ENCODE peak calls at places on chromosomes 7 and 10, in five cellular contexts. O is cardiac muscle cell; R is sigmoid colon; W is CD4-positive, alpha-beta T cell; E is activated B cell treated with CpG ODN at 0.5 μM for 24 hours. G is an unnamed sample.

GRCh38 chr7:1412322-1413261 is 46.7 kb downstream of the MICALL2 start:
- DNase-seq in O (peak), R (peak), W (peak), E (peak), G (peak)

GRCh38 chr7:81672872-81673271 is 97.0 kb downstream of the HGF start:
- DNase-seq in O (no peak), R (no peak), W (no peak), E (no peak), G (peak)

GRCh38 chr10:132647424-132647823 is 109.8 kb downstream of the INPP5A start:
- DNase-seq in O (no peak), R (peak), W (no peak), E (no peak), G (no peak)

GRCh38 chr10:48604408-48605263 is at the start of gene ARHGAP22:
- DNase-seq in O (peak), R (peak), W (no peak), E (peak), G (peak)

GRCh38 chr7:67902143-67902542 is 905.5 kb downstream of the TYW1 start:
- DNase-seq in O (no peak), R (no peak), W (no peak), E (no peak), G (no peak)

GRCh38 chr7:130180571-130180971 is 24.6 kb downstream of the TMEM209 start:
- DNase-seq in O (no peak), R (no peak), W (no peak), E (no peak), G (no peak)

GRCh38 chr10:5888352-5888751 is 1.3 kb downstream of the ANKRD16 start:
- DNase-seq in O (peak), R (no peak), W (no peak), E (no peak), G (no peak)

GRCh38 chr7:148575640-148576411 is 14.7 kb upstream of the C7orf33 start:
- DNase-seq in O (peak), R (peak), W (peak), E (peak), G (peak)

GRCh38 chr10:14782691-14783363 is 8.1 kb upstream of the FAM107B start:
- DNase-seq in O (peak), R (no peak), W (no peak), E (no peak), G (no peak)

GRCh38 chr10:62582804-62583208 is 208.6 kb downstream of the ZNF365 start:
- DNase-seq in O (peak), R (peak), W (no peak), E (no peak), G (no peak)

GRCh38 chr7:3575753-3576531 is 274.9 kb downstream of the SDK1 start:
- DNase-seq in O (no peak), R (no peak), W (no peak), E (no peak), G (no peak)

GRCh38 chr10:42875388-42875755 is 92.8 kb downstream of the BMS1 start:
- DNase-seq in O (no peak), R (no peak), W (no peak), E (no peak), G (no peak)

GRCh38 chr10:132328738-132329137 is 3.3 kb upstream of the LRRC27 start:
- DNase-seq in O (peak), R (peak), W (no peak), E (no peak), G (no peak)

GRCh38 chr7:16747095-16747494 is 6.5 kb upstream of the TSPAN13 start:
- DNase-seq in O (peak), R (no peak), W (no peak), E (no peak), G (no peak)

GRCh38 chr10:109904397-109904796 is 18.9 kb downstream of the XPNPEP1 start:
- DNase-seq in O (no peak), R (no peak), W (no peak), E (no peak), G (no peak)

GRCh38 chr7:137360087-137360679 is 16.6 kb upstream of the PTN start:
- DNase-seq in O (no peak), R (no peak), W (no peak), E (no peak), G (no peak)

GRCh38 chr10:42952358-42952757 is 124.5 kb upstream of the RET start:
- DNase-seq in O (no peak), R (peak), W (no peak), E (peak), G (peak)

GRCh38 chr7:100642534-100642907 is 1.2 kb upstream of the TFR2 start:
- DNase-seq in O (no peak), R (no peak), W (no peak), E (peak), G (peak)

GRCh38 chr10:113158183-113158582 is 208.1 kb downstream of the TCF7L2 start:
- DNase-seq in O (no peak), R (no peak), W (no peak), E (no peak), G (peak)

GRCh38 chr10:89392974-89393373 is 551 bp downstream of the IFIT1 start:
- DNase-seq in O (peak), R (peak), W (no peak), E (no peak), G (no peak)

GRCh38 chr10:32263300-32263699 is 83.7 kb downstream of the EPC1 start:
- DNase-seq in O (no peak), R (no peak), W (no peak), E (no peak), G (no peak)

GRCh38 chr10:70462349-70462984 is 16.1 kb upstream of the PALD1 start:
- DNase-seq in O (no peak), R (peak), W (no peak), E (no peak), G (no peak)

DNA sequence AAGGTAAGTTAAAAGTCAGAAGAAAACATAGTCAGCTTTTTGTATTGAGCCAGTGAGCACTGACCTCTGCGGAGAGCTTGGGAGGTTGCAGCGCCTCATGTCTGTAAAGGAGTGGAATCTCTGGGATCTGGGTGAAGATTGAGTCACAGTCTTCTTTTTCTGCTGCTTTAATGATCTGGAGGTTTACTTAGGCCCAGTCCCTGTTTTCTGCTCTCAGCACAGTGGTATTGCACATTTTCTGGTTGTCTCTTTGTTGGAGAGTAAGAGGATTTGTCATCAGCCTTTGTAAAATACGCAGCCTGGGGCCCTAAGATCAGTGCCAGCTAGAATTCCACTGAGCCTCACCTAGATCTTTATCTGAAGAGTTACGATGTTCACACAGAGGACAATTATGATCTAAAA is 58.3 kb upstream of the GJD4 start:
- DNase-seq in O (peak), R (no peak), W (no peak), E (no peak), G (no peak)
- TF ChIP-seq CTCF in O (no peak), R (no peak), W (no peak), E (no peak), G (no peak)

GRCh38 chr7:127588697-127589482 is 679 bp downstream of the ARF5 start:
- DNase-seq in O (peak), R (peak), W (peak), E (no peak), G (peak)
- TF ChIP-seq CTCF in O (peak), R (peak), W (no peak), E (no peak), G (peak)

GRCh38 chr7:149816794-149817193 is 21.4 kb upstream of the ZNF862 start:
- DNase-seq in O (no peak), R (no peak), W (no peak), E (no peak), G (no peak)

GRCh38 chr7:149815661-149816266 is 22.4 kb upstream of the ZNF862 start:
- DNase-seq in O (no peak), R (no peak), W (no peak), E (no peak), G (no peak)

GRCh38 chr7:149815121-149815520 is 23.1 kb upstream of the ZNF862 start:
- DNase-seq in O (no peak), R (no peak), W (no peak), E (no peak), G (no peak)

GRCh38 chr7:149817301-149817771 is 20.8 kb upstream of the ZNF862 start:
- DNase-seq in O (no peak), R (no peak), W (no peak), E (no peak), G (no peak)

DNA sequence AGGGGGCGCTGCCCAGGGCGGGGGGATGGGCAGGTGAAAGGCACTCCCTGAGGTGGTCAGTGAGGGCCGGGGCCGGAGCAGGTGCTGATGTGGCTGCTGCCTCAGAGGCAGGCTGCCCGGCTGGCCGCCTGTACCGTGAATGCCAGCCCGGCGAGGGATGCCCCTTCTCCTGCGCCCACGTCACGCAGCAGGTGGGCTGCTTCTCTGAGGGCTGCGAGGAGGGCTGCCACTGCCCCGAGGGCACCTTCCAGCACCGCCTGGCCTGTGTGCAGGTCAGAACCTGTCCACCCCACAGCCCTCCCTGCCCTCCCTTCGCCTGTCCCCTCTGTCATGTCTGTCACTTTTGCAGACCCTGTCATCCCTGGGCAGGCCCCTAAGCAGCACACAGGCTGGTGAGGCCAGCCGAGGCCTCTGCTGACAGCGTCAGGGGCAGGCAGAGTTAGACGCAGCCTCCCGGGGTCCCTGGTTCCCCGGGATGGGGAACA is 21.9 kb upstream of the ZNF862 start:
- DNase-seq in O (no peak), R (no peak), W (no peak), E (no peak), G (no peak)
- TF ChIP-seq CTCF in O (no peak), R (no peak), W (no peak), E (no peak), G (no peak)

GRCh38 chr10:22244001-22244400 is 26.2 kb upstream of the EBLN1 start:
- DNase-seq in O (no peak), R (no peak), W (no peak), E (no peak), G (no peak)
- TF ChIP-seq CTCF in O (peak), R (no peak), W (no peak), E (no peak), G (no peak)

DNA sequence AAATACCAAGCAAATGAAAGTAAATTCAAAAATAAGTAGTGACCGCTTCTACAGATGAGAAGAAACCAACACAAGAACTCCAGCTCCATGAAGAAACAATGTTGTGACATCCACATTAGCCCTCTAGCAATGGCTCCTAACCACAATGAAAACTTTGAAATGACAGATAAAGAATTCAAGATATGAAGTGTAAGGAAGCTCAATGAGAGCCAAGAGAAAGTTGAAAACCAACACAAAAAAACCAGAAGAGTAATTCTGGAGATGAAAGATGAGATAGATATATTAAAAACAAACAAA is 68.2 kb upstream of the DDC start:
- DNase-seq in O (peak), R (no peak), W (no peak), E (no peak), G (no peak)
- TF ChIP-seq CTCF in O (no peak), R (no peak), W (no peak), E (no peak), G (no peak)

GRCh38 chr7:128453836-128454804 is 1.6 kb upstream of the HILPDA start:
- DNase-seq in O (peak), R (peak), W (no peak), E (no peak), G (peak)

GRCh38 chr7:128458956-128459355 is 3.3 kb downstream of the HILPDA start:
- DNase-seq in O (no peak), R (no peak), W (no peak), E (no peak), G (no peak)

GRCh38 chr7:128452552-128452951 is 3.1 kb upstream of the HILPDA start:
- DNase-seq in O (no peak), R (no peak), W (no peak), E (no peak), G (no peak)

GRCh38 chr7:128455556-128456254 is at the start of gene HILPDA:
- DNase-seq in O (peak), R (peak), W (peak), E (peak), G (peak)

GRCh38 chr7:128454808-128455555 is 696 bp upstream of the HILPDA start:
- DNase-seq in O (peak), R (no peak), W (no peak), E (no peak), G (no peak)
- TF ChIP-seq CTCF in O (no peak), R (peak), W (no peak), E (no peak), G (no peak)

DNA sequence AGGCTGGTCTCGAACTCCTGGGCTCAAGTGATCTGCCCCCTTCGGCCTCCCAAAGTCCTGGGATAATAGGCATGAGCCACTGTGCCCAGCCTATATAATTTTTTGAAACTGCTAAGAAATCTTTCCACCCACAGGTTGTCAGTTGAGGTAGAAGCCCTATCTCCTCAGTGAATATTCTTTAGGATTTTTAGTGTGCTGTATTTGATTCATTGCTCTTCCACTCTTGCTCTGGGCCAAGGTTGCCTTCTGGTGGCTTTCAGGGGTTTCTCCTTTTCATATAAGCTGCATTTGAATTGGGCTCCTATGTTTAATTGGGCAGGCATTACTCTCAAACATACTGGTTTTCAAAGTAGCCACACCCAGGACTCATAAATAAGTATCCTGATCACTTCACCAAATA is 931.2 kb downstream of the GATA3 start:
- DNase-seq in O (no peak), R (no peak), W (no peak), E (no peak), G (no peak)
- TF ChIP-seq CTCF in O (no peak), R (no peak), W (no peak), E (no peak), G (no peak)